ENCODE peak calls at places on chromosomes 11 and 22, in eight cellular contexts. Q is GM23248, H is GM23338, T is HCT116, E is MM.1S, W is neural progenitor cell, Y is PC-3, O is OCI-LY7. B is an unnamed sample. For H3K4me1, the result is how much of the 10 kb centered on the place peaks cover.

GRCh38 chr22:40196628-40197027 is 18.9 kb downstream of the TNRC6B start:
- DNase-seq in Q (peak), H (no peak), T (no peak), E (no peak), W (no peak), Y (peak), O (no peak), B (no peak)

GRCh38 chr11:64100782-64101358 is 65.0 kb downstream of the MACROD1 start:
- DNase-seq in Q (no peak), H (no peak), T (no peak), E (no peak), W (no peak), Y (no peak), O (no peak), B (no peak)

GRCh38 chr11:106249857-106250256 is 172.4 kb downstream of the AASDHPPT start:
- DNase-seq in Q (peak), H (peak), T (no peak), E (no peak), W (no peak), Y (no peak), O (no peak), B (no peak)

GRCh38 chr11:75077316-75077715 is 19.4 kb downstream of the OR2AT4 start:
- DNase-seq in Q (no peak), H (no peak), T (no peak), E (no peak), W (no peak), Y (no peak), O (no peak), B (no peak)

GRCh38 chr22:50199836-50200332 is 927 bp upstream of the SELENOO start:
- DNase-seq in Q (peak), H (peak), T (no peak), E (no peak), W (peak), Y (no peak), O (peak), B (peak)

GRCh38 chr11:7592706-7593105 is 78.9 kb downstream of the PPFIBP2 start:
- DNase-seq in Q (peak), H (no peak), T (no peak), E (peak), W (no peak), Y (peak), O (no peak), B (no peak)

GRCh38 chr22:44931077-44931540 is 78.7 kb downstream of the PHF21B start:
- DNase-seq in Q (peak), H (no peak), T (no peak), E (no peak), W (no peak), Y (no peak), O (no peak), B (peak)

GRCh38 chr11:64250875-64251721 is at the start of gene PLCB3:
- DNase-seq in Q (peak), H (peak), T (no peak), E (peak), W (peak), Y (peak), O (peak), B (peak)

GRCh38 chr11:10680956-10681487 is 12.5 kb downstream of the IRAG1 start:
- DNase-seq in Q (peak), H (no peak), T (no peak), E (no peak), W (no peak), Y (no peak), O (no peak), B (no peak)

GRCh38 chr11:9075441-9076000 is 15.9 kb downstream of the SCUBE2 start:
- DNase-seq in Q (no peak), H (no peak), T (no peak), E (no peak), W (no peak), Y (no peak), O (no peak), B (peak)

GRCh38 chr11:117600261-117600783 is 196.7 kb downstream of the DSCAML1 start:
- DNase-seq in Q (no peak), H (no peak), T (no peak), E (no peak), W (peak), Y (no peak), O (no peak), B (no peak)

GRCh38 chr11:119363081-119363861 is 16.8 kb upstream of the MFRP start:
- DNase-seq in Q (no peak), H (peak), T (no peak), E (no peak), W (no peak), Y (no peak), O (no peak), B (no peak)

GRCh38 chr11:68340003-68340767 is 27.8 kb downstream of the LRP5 start:
- DNase-seq in Q (no peak), H (no peak), T (no peak), E (no peak), W (no peak), Y (no peak), O (peak), B (no peak)

GRCh38 chr11:62501432-62501891 is 45.1 kb downstream of the AHNAK start:
- DNase-seq in Q (peak), H (no peak), T (no peak), E (no peak), W (peak), Y (no peak), O (no peak), B (no peak)

GRCh38 chr11:27451528-27451927 is 21.1 kb downstream of the LGR4 start:
- DNase-seq in Q (peak), H (no peak), T (no peak), E (no peak), W (no peak), Y (no peak), O (no peak), B (no peak)

GRCh38 chr22:33272866-33273265 is 214.7 kb upstream of the SYN3 start:
- DNase-seq in Q (no peak), H (no peak), T (no peak), E (no peak), W (no peak), Y (no peak), O (peak), B (no peak)

GRCh38 chr22:33270596-33270995 is 212.4 kb upstream of the SYN3 start:
- DNase-seq in Q (no peak), H (no peak), T (no peak), E (no peak), W (peak), Y (no peak), O (peak), B (no peak)

GRCh38 chr22:33274214-33274828 is 216.1 kb upstream of the SYN3 start:
- DNase-seq in Q (peak), H (peak), T (no peak), E (no peak), W (peak), Y (no peak), O (peak), B (no peak)

GRCh38 chr22:33272180-33272579 is 214.0 kb upstream of the SYN3 start:
- DNase-seq in Q (no peak), H (no peak), T (no peak), E (no peak), W (no peak), Y (no peak), O (no peak), B (no peak)

GRCh38 chr22:33271390-33272161 is 213.4 kb upstream of the SYN3 start:
- DNase-seq in Q (peak), H (no peak), T (no peak), E (no peak), W (peak), Y (no peak), O (peak), B (no peak)
- TF ChIP-seq EZH2phosphoT487 in Q (no peak), H (no peak), T (no peak), E (no peak), W (no peak), Y (no peak), O (no peak), B (no peak)

GRCh38 chr11:70068950-70069349 is 9.2 kb upstream of the ANO1 start:
- DNase-seq in Q (no peak), H (no peak), T (no peak), E (no peak), W (no peak), Y (no peak), O (no peak), B (peak)
- H3K4me1 ChIP-seq in Q (under half), H (under half), T (under half), E (under half), W (under half), Y (under half), O (under half), B (under half)

DNA sequence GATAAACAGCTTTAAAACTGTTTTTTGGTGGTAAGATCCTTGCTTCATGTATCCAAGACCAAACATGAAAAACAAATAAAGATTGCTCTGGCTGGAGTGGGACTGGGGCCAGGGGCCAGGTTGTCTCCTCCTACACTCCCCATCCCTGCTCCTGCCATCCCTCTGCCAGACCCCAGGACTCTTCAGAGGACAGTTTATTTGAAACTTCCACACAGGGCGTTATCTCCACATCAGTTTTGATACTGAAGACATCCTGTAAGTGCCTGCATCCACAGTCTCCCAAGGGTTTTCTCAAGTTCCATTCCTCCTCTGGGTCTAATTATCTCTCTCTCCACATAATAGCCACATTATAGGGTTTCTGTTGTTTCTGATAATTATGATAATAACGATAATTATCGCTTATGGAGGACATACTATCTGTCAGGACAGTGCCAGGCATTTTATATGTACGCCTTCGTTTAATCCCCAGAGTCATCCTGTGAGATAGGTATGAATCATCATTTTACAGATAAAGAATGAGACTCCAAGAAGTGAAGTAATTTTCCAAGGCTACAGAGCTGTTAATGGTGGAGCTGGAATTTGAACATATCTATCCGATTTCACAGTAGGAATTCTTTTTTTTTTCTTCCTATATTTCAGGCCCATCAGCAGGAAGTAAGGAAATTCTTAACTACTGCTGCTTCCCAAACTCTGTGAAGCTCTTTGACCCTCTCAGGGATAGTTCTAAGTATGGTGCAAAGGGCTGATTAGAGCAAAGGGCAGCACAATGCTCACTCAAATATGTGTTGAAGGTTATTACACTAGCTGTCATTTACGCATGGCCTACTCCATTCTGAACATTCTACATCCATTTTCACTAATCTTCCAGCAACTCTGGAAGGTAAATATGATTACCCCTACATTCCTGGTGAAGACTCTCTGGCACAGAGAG is 488.0 kb upstream of the CCDC90B start:
- DNase-seq in Q (peak), H (no peak), T (no peak), E (no peak), W (no peak), Y (peak), O (no peak), B (no peak)
- TF ChIP-seq EZH2phosphoT487 in Q (no peak), H (no peak), T (no peak), E (no peak), W (no peak), Y (no peak), O (no peak), B (no peak)

DNA sequence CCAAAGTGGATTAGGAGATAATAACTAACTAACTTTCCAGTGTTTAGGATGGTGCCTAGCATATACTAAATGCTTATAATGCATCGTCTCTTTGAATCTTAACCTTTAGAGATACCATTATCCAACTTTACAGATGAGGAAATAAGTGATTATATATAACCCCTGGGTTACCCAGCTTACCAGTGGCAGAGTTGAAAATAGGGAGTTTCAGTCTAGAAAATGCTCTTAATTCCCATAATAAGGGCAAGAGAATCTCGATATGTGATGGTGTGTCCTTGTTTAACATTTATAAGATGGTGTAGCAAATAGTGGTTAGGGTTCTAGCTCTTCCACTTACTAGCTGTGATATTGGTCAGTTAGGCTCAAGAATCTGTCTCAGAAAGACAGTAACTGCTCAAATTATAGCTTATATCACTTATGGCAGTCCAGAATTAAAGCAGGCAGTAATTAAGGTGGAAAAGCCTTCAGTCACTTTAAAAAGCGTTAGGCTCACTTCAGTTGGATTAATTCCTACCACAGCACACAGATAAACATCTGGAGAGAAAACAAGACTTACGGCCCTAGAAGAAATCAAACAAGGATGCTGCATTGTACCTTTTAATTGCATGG is 6.3 kb downstream of the XBP1 start:
- DNase-seq in Q (no peak), H (no peak), T (no peak), E (peak), W (no peak), Y (no peak), O (no peak), B (no peak)
- H3K4me1 ChIP-seq in Q (under half), H (under half), T (under half), E (half or more), W (under half), Y (under half), O (under half), B (under half)

B was measured in SK-N-SH.